ENCODE peak calls at places on chromosomes 5 and 9, in eight cellular contexts. F is GM23248, J is keratinocyte, R is tibial artery, C is psoas muscle, Z is heart right ventricle, L is endothelial cell of umbilical vein, G is colonic mucosa. K is an unnamed sample.

GRCh38 chr5:1243487-1244152 is 18.4 kb downstream of the SLC6A18 start:
- DNase-seq in Z (no peak), G (no peak), J (no peak), F (no peak), R (no peak), C (no peak), L (no peak), K (no peak)

GRCh38 chr9:90925581-90926257 is 124.1 kb downstream of the SYK start:
- DNase-seq in L (peak; percentile 20), G (no peak), F (peak; percentile 73), J (no peak), R (no peak), Z (no peak), C (no peak), K (no peak)

GRCh38 chr5:150353395-150353675 is 4.2 kb upstream of the TCOF1 start:
- DNase-seq in L (no peak), Z (no peak), F (no peak), R (no peak), J (no peak), C (no peak), G (no peak), K (no peak)

GRCh38 chr5:175059687-175060194 is 335.4 kb downstream of the MSX2 start:
- DNase-seq in R (peak; percentile 24), Z (peak; percentile 41), C (peak; percentile 24), J (no peak), F (peak; percentile 6), L (no peak), G (peak; percentile 22), K (no peak)

GRCh38 chr5:109053995-109054417 is 306.3 kb downstream of the FER start:
- DNase-seq in G (no peak), R (no peak), J (no peak), Z (no peak), L (no peak), F (peak; percentile 28), C (no peak), K (no peak)

GRCh38 chr5:172007153-172007794 is 836 bp upstream of the FBXW11 start:
- DNase-seq in G (peak; percentile 32), Z (no peak), R (no peak), L (no peak), C (no peak), F (peak; percentile 64), J (no peak), K (no peak)

GRCh38 chr5:93941897-93942296 is 200.5 kb upstream of the POU5F2 start:
- DNase-seq in F (no peak), R (no peak), Z (no peak), L (no peak), C (no peak), G (no peak), J (no peak), K (no peak)

GRCh38 chr9:81465468-81466002 is 223.8 kb downstream of the TLE1 start:
- DNase-seq in Z (no peak), J (no peak), R (no peak), L (no peak), F (no peak), C (no peak), G (no peak), K (no peak)

GRCh38 chr9:10259668-10260067 is 353.1 kb downstream of the PTPRD start:
- DNase-seq in C (no peak), G (no peak), R (no peak), Z (no peak), F (no peak), J (no peak), L (no peak), K (no peak)

GRCh38 chr9:10260501-10260900 is 352.3 kb downstream of the PTPRD start:
- DNase-seq in R (no peak), Z (no peak), F (no peak), C (no peak), G (no peak), L (no peak), J (no peak), K (no peak)

GRCh38 chr9:10268500-10269485 is 344.0 kb downstream of the PTPRD start:
- DNase-seq in L (peak; percentile 84), F (peak; percentile 12), G (no peak), C (no peak), Z (peak; percentile 38), J (no peak), R (no peak), K (no peak)

DNA sequence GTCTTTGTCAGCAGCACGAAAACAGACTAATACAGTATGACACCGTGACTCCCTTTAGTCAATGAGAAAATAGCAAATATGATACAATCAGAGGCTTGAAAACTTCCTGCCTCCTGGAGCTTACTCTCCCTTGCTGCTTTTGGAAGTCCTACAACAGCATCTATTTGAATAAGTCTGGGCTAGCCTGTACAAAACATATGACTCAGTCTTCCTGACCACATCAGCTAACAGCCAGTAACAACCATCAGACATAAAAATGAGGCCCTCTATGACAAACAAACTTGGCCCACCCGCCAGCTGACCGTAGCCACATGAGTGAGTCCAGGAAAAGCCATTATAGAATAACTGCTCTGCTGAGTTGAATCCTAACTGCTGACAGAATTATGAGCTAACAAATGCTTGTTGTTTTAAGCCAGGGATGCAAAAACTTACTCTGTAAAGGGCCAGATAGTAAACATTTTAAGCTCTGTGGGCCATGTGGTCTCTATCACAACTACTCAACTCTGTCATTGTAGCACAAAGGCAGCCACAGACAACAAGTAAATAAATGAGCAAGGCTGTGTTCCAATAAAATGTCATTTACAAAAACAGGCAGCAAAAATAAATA is 347.6 kb downstream of the PTPRD start:
- DNase-seq in F (peak; percentile 33), L (peak; percentile 99), G (no peak), J (peak; percentile 38), C (no peak), Z (no peak), R (no peak), K (no peak)
- H3K27ac ChIP-seq in F (no peak overlapping the region), L (peak overlapping the region; percentile 83), G (no peak overlapping the region), J (no peak overlapping the region), C (no peak overlapping the region), Z (no peak overlapping the region), R (no peak overlapping the region), K (no peak overlapping the region)

GRCh38 chr5:103207653-103208052 is 50.9 kb upstream of the MACIR start:
- DNase-seq in G (no peak), Z (no peak), C (no peak), R (no peak), J (no peak), F (peak; percentile 50), L (peak; percentile 83), K (no peak)
- H3K4me1 ChIP-seq in G (no peaks in the 10 kb centered on the region), Z (no peaks in the 10 kb centered on the region), C (no peaks in the 10 kb centered on the region), R (no peaks in the 10 kb centered on the region), J (no peaks in the 10 kb centered on the region), F (peaks cover 5% of the 10 kb centered on the region), L (peaks cover 27% of the 10 kb centered on the region), K (no peaks in the 10 kb centered on the region)

DNA sequence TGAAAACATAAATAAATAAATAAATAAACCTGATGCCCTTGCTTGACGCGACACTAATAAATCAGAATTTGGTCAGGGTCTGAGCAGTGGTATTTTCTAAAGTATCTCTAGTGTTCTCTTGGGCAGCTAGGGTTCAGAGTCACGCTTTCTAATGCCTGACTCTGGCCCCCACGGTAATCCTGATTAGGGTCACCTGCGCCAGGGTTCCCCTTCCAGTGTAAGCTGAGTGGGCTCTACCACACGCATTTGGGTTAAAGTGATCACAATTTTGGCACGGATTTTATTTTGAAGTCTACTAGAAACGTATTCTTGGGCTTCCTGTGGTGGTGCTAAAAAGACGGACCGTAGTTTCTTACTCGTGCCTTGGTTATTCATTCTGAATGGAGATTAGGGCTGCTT is 651 bp downstream of the TTC1 start:
- DNase-seq in L (no peak), J (no peak), C (no peak), G (no peak), R (no peak), F (peak; percentile 34), Z (no peak), K (no peak)
- H3K27ac ChIP-seq in L (peak overlapping the region; percentile 89), J (peak overlapping the region; percentile 83), C (peak overlapping the region; percentile 93), G (peak overlapping the region; percentile 81), R (peak overlapping the region; percentile 81), F (peak overlapping the region; percentile 85), Z (peak overlapping the region; percentile 85), K (peak overlapping the region; percentile 79)

GRCh38 chr5:36136581-36136980 is 15.1 kb downstream of the LMBRD2 start:
- DNase-seq in J (no peak), L (no peak), R (no peak), C (no peak), F (no peak), Z (no peak), G (no peak), K (no peak)
- H3K4me1 ChIP-seq in J (no peaks in the 10 kb centered on the region), L (no peaks in the 10 kb centered on the region), R (no peaks in the 10 kb centered on the region), C (no peaks in the 10 kb centered on the region), F (no peaks in the 10 kb centered on the region), Z (no peaks in the 10 kb centered on the region), G (no peaks in the 10 kb centered on the region), K (no peaks in the 10 kb centered on the region)

GRCh38 chr9:94799578-94800264 is 73.2 kb downstream of the AOPEP start:
- DNase-seq in G (no peak), C (no peak), F (no peak), J (no peak), L (peak; percentile 91), Z (no peak), R (no peak), K (no peak)
- H3K27ac ChIP-seq in G (no peak overlapping the region), C (peak overlapping the region; percentile 64), F (no peak overlapping the region), J (peak overlapping the region; percentile 85), L (peak overlapping the region; percentile 39), Z (peak overlapping the region; percentile 58), R (peak overlapping the region; percentile 71), K (peak overlapping the region; percentile 66)

GRCh38 chr5:132821791-132822190 is 8.7 kb downstream of the SHROOM1 start:
- DNase-seq in J (no peak), G (no peak), R (no peak), L (peak; percentile 41), Z (no peak), C (no peak), F (peak; percentile 59), K (no peak)
- H3K4me1 ChIP-seq in J (no peaks in the 10 kb centered on the region), G (no peaks in the 10 kb centered on the region), R (no peaks in the 10 kb centered on the region), L (peaks cover 6% of the 10 kb centered on the region), Z (peaks cover 7% of the 10 kb centered on the region), C (no peaks in the 10 kb centered on the region), F (no peaks in the 10 kb centered on the region), K (peaks cover 6% of the 10 kb centered on the region)

GRCh38 chr5:16505140-16505891 is 39.7 kb upstream of the ZNF622 start:
- DNase-seq in G (no peak), J (no peak), L (no peak), Z (no peak), C (no peak), F (no peak), R (no peak), K (no peak)

GRCh38 chr5:16507716-16508115 is 42.1 kb upstream of the ZNF622 start:
- DNase-seq in Z (no peak), R (no peak), C (no peak), J (no peak), G (no peak), F (peak; percentile 62), L (no peak), K (no peak)

GRCh38 chr5:16508730-16509531 is 43.3 kb upstream of the ZNF622 start:
- DNase-seq in C (peak; percentile 66), J (peak; percentile 26), R (peak; percentile 57), L (no peak), G (peak; percentile 85), F (peak; percentile 65), Z (peak; percentile 74), K (peak; percentile 43)

GRCh38 chr5:16504571-16504970 is 39.0 kb upstream of the ZNF622 start:
- DNase-seq in L (no peak), J (no peak), G (no peak), Z (no peak), F (no peak), R (no peak), C (no peak), K (no peak)

GRCh38 chr5:16505904-16506303 is 40.3 kb upstream of the ZNF622 start:
- DNase-seq in R (no peak), Z (no peak), J (no peak), F (no peak), L (no peak), C (no peak), G (no peak), K (no peak)
- H3K27ac ChIP-seq in R (no peak overlapping the region), Z (peak overlapping the region; percentile 90), J (no peak overlapping the region), F (no peak overlapping the region), L (no peak overlapping the region), C (peak overlapping the region; percentile 95), G (no peak overlapping the region), K (no peak overlapping the region)

K was measured in prostate gland.